ENCODE peak calls at places on chromosomes 13 and 19, in eight cellular contexts. K is endodermal cell, P is NAMALWA, H is nucleus accumbens, B is NCI-H187 treated with DMSO at 0.1 percent for 48 hours, L is neural crest cell, T is NCI-H2107, D is hippocampal formation. M is an unnamed sample.

GRCh38 chr19:28980236-28980868 is 232.6 kb downstream of the UQCRFS1 start:
- DNase-seq in K (peak), P (no peak), H (no peak), B (no peak), L (no peak), T (no peak), D (no peak), M (no peak)

GRCh38 chr13:27005556-27005955 is 166.1 kb downstream of the USP12 start:
- DNase-seq in K (peak), P (no peak), H (peak), B (no peak), L (no peak), T (peak), D (peak), M (no peak)

GRCh38 chr19:6087074-6087506 is 23.2 kb downstream of the RFX2 start:
- DNase-seq in K (peak), P (peak), H (no peak), B (no peak), L (no peak), T (no peak), D (no peak), M (no peak)

GRCh38 chr19:34228347-34228746 is 26.0 kb upstream of the GARRE1 start:
- DNase-seq in K (no peak), P (no peak), H (no peak), B (no peak), L (no peak), T (no peak), D (no peak), M (no peak)

GRCh38 chr13:50589651-50590054 is 253.8 kb downstream of the DLEU7 start:
- DNase-seq in K (no peak), P (no peak), H (no peak), B (no peak), L (no peak), T (no peak), D (no peak), M (peak)

GRCh38 chr13:113949546-113949945 is 24.3 kb downstream of the C13orf46 start:
- DNase-seq in K (no peak), P (no peak), H (no peak), B (no peak), L (no peak), T (no peak), D (no peak), M (no peak)

GRCh38 chr19:5832527-5833216 is 6.8 kb downstream of the FUT6 start:
- DNase-seq in K (no peak), P (no peak), H (no peak), B (no peak), L (no peak), T (no peak), D (no peak), M (no peak)

GRCh38 chr13:27035892-27036235 is 135.7 kb downstream of the USP12 start:
- DNase-seq in K (no peak), P (no peak), H (no peak), B (no peak), L (no peak), T (no peak), D (no peak), M (no peak)

GRCh38 chr13:50452028-50452427 is 391.5 kb downstream of the DLEU7 start:
- DNase-seq in K (no peak), P (no peak), H (no peak), B (no peak), L (no peak), T (no peak), D (no peak), M (no peak)

GRCh38 chr13:98890186-98890585 is 87.7 kb downstream of the DOCK9 start:
- DNase-seq in K (no peak), P (no peak), H (peak), B (no peak), L (no peak), T (no peak), D (peak), M (no peak)

GRCh38 chr19:35025969-35026368 is 4.3 kb upstream of the SCN1B start:
- DNase-seq in K (no peak), P (no peak), H (no peak), B (no peak), L (no peak), T (no peak), D (no peak), M (no peak)

GRCh38 chr19:21143846-21144245 is 2.0 kb downstream of the ZNF431 start:
- DNase-seq in K (no peak), P (no peak), H (no peak), B (no peak), L (no peak), T (no peak), D (no peak), M (no peak)

GRCh38 chr19:7333198-7334118 is 15.3 kb upstream of the ARHGEF18 start:
- DNase-seq in K (no peak), P (no peak), H (no peak), B (no peak), L (no peak), T (no peak), D (no peak), M (no peak)

GRCh38 chr19:2426661-2427322 is 594 bp downstream of the TIMM13 start:
- DNase-seq in K (peak), P (peak), H (peak), B (no peak), L (peak), T (no peak), D (no peak), M (no peak)

GRCh38 chr13:20136781-20137703 is 23.8 kb downstream of the GJA3 start:
- DNase-seq in K (peak), P (no peak), H (no peak), B (no peak), L (peak), T (no peak), D (no peak), M (no peak)

GRCh38 chr13:75461314-75461713 is 20.7 kb downstream of the TBC1D4 start:
- DNase-seq in K (no peak), P (no peak), H (no peak), B (no peak), L (no peak), T (no peak), D (no peak), M (no peak)

GRCh38 chr19:16957151-16957662 is 68.4 kb downstream of the F2RL3 start:
- DNase-seq in K (peak), P (no peak), H (no peak), B (no peak), L (no peak), T (no peak), D (no peak), M (no peak)

M was measured in amniotic stem cell.